ENCODE peak calls at places on chromosomes 12 and 14, in seven cellular contexts. A is HepG2, H is HCT116, L is H1, F is SK-N-SH, I is GM12878, C is K562. Z is an unnamed sample.

GRCh38 chr12:116194935-116195431 is 82.5 kb downstream of the MED13L start:
- DNase-seq in A (no peak), H (no peak), L (no peak), F (no peak), I (peak; percentile 79), C (no peak), Z (no peak)

GRCh38 chr12:27622436-27623185 is 73.6 kb upstream of the REP15 start:
- DNase-seq in A (no peak), H (no peak), L (no peak), F (no peak), I (no peak), C (no peak), Z (no peak)

GRCh38 chr12:75872762-75873161 is 158.8 kb downstream of the PHLDA1 start:
- DNase-seq in A (peak; percentile 67), H (no peak), L (no peak), F (no peak), I (no peak), C (no peak), Z (no peak)

GRCh38 chr14:69274321-69274720 is 14.4 kb downstream of the GALNT16 start:
- DNase-seq in A (no peak), H (no peak), L (no peak), F (no peak), I (no peak), C (no peak), Z (no peak)

GRCh38 chr12:26768611-26769603 is 64.1 kb downstream of the ITPR2 start:
- DNase-seq in A (peak; percentile 98), H (no peak), L (no peak), F (no peak), I (no peak), C (no peak), Z (peak; percentile 72)

GRCh38 chr12:123532808-123533649 is 490 bp downstream of the RILPL1 start:
- DNase-seq in A (peak; percentile 27), H (no peak), L (no peak), F (no peak), I (no peak), C (peak; percentile 34), Z (no peak)

GRCh38 chr12:78241472-78241871 is 410.8 kb downstream of the NAV3 start:
- DNase-seq in A (no peak), H (no peak), L (no peak), F (no peak), I (no peak), C (no peak), Z (no peak)

GRCh38 chr14:64992328-64992885 is 5.7 kb downstream of the FNTB start:
- DNase-seq in A (no peak), H (no peak), L (no peak), F (no peak), I (no peak), C (no peak), Z (no peak)

GRCh38 chr12:42360747-42361403 is 34.9 kb downstream of the PPHLN1 start:
- DNase-seq in A (no peak), H (no peak), L (no peak), F (no peak), I (no peak), C (no peak), Z (no peak)

GRCh38 chr14:67618617-67619063 is 1.1 kb upstream of the ARG2 start:
- DNase-seq in A (peak; percentile 75), H (no peak), L (no peak), F (peak; percentile 67), I (no peak), C (peak; percentile 42), Z (peak; percentile 34)

GRCh38 chr12:67069451-67070306 is 199.5 kb upstream of the CAND1 start:
- DNase-seq in A (peak; percentile 3), H (no peak), L (peak; percentile 57), F (peak; percentile 64), I (no peak), C (no peak), Z (peak; percentile 74)

GRCh38 chr12:15522574-15523187 is 200.4 kb downstream of the PTPRO start:
- DNase-seq in A (peak; percentile 38), H (peak; percentile 36), L (no peak), F (peak; percentile 43), I (no peak), C (no peak), Z (peak; percentile 80)

GRCh38 chr14:32692441-32692840 is 246.2 kb upstream of the NPAS3 start:
- DNase-seq in A (no peak), H (no peak), L (no peak), F (no peak), I (no peak), C (no peak), Z (no peak)

GRCh38 chr14:66746316-66747006 is 238.5 kb downstream of the GPHN start:
- DNase-seq in A (peak; percentile 12), H (peak; percentile 57), L (no peak), F (peak; percentile 31), I (no peak), C (peak; percentile 9), Z (peak; percentile 70)

GRCh38 chr14:100523536-100524025 is 63.6 kb downstream of the BEGAIN start:
- DNase-seq in A (no peak), H (no peak), L (no peak), F (no peak), I (no peak), C (no peak), Z (no peak)

GRCh38 chr12:46945591-46945990 is 119.8 kb upstream of the SLC38A4 start:
- DNase-seq in A (no peak), H (no peak), L (no peak), F (no peak), I (no peak), C (no peak), Z (no peak)

GRCh38 chr12:3629082-3629830 is 123.7 kb downstream of the CRACR2A start:
- DNase-seq in A (no peak), H (no peak), L (no peak), F (no peak), I (no peak), C (no peak), Z (no peak)

GRCh38 chr12:3630621-3631271 is 122.2 kb downstream of the CRACR2A start:
- DNase-seq in A (no peak), H (no peak), L (no peak), F (peak; percentile 59), I (no peak), C (no peak), Z (no peak)

GRCh38 chr12:3631272-3631637 is 121.7 kb downstream of the CRACR2A start:
- DNase-seq in A (no peak), H (no peak), L (no peak), F (no peak), I (no peak), C (no peak), Z (no peak)

GRCh38 chr12:3628629-3629028 is 124.3 kb downstream of the CRACR2A start:
- DNase-seq in A (no peak), H (no peak), L (no peak), F (peak; percentile 34), I (no peak), C (no peak), Z (no peak)

GRCh38 chr12:3630111-3630510 is 122.8 kb downstream of the CRACR2A start:
- DNase-seq in A (no peak), H (no peak), L (no peak), F (no peak), I (no peak), C (no peak), Z (no peak)
- TF ChIP-seq JUND in A (no peak), H (no peak), L (no peak), F (no peak), I (no peak), C (no peak), Z (no peak)

GRCh38 chr12:30796891-30797371 is 42.2 kb upstream of the CAPRIN2 start:
- DNase-seq in A (no peak), H (no peak), L (no peak), F (peak; percentile 51), I (no peak), C (no peak), Z (no peak)

GRCh38 chr12:30797689-30798088 is 42.9 kb upstream of the CAPRIN2 start:
- DNase-seq in A (no peak), H (no peak), L (no peak), F (no peak), I (no peak), C (no peak), Z (no peak)

GRCh38 chr12:30795660-30796507 is 41.1 kb upstream of the CAPRIN2 start:
- DNase-seq in A (peak; percentile 48), H (peak; percentile 64), L (no peak), F (peak; percentile 88), I (no peak), C (peak; percentile 66), Z (no peak)

GRCh38 chr12:30795410-30795659 is 40.6 kb upstream of the CAPRIN2 start:
- DNase-seq in A (no peak), H (no peak), L (no peak), F (peak; percentile 30), I (no peak), C (no peak), Z (no peak)

DNA sequence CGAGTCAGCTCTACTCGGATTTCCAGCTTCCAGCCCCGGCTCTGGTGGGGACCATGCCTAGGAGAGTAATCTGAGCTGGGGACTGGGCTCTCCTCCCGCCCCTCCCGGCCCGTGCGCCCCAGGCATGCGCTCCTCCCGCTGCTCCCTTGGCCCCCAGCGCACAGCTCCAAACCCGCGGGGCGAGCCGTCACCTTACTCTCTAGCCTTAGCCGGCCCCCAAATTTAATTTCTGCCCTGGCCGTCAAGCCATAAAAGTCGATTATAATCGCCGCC is 41.7 kb upstream of the CAPRIN2 start:
- DNase-seq in A (no peak), H (no peak), L (no peak), F (no peak), I (no peak), C (peak; percentile 36), Z (no peak)
- TF ChIP-seq JUND in A (no peak), H (no peak), L (no peak), F (no peak), I (no peak), C (no peak), Z (no peak)

DNA sequence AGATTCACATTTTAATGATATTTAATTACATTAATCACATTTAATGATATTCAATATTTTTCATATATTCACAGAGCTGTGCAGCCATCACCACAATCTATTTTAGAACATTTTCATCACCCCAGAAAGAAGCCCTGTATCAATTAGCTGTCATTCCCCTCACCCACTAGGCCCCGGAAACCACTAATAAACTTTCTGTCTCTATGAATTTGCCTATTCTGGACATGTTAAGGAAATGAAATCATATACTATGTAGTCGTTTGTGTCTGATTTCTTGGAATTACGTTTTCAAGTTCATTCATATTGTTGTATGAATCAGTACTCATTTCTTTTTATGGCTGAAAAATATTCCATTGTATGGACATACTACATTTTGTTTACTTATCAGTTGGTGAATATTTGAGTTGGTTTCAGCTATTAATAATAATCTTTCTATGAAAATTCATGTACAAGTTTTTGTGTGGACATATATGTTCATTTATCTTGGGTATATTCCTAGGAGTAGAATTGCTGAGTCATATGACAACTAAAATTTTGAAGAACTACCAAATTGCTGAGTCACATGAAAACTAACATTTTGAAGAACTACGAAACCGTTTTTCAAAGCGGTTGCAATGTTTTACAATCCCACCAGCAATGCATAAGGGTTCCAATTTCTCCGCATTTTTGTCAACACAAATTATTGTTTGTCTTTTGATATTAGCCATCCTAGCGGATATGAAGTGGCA is 11.7 kb upstream of the OTOGL start:
- DNase-seq in A (no peak), H (no peak), L (no peak), F (no peak), I (no peak), C (no peak), Z (no peak)
- TF ChIP-seq JUND in A (no peak), H (no peak), L (no peak), F (no peak), I (no peak), C (no peak), Z (no peak)

GRCh38 chr12:129641916-129642315 is 261.9 kb downstream of the TMEM132D start:
- DNase-seq in A (no peak), H (no peak), L (no peak), F (no peak), I (no peak), C (no peak), Z (no peak)
- TF ChIP-seq JUND in A (no peak), H (no peak), L (no peak), F (no peak), I (no peak), C (no peak), Z (no peak)

GRCh38 chr12:93407963-93408283 is 30.2 kb downstream of the NUDT4 start:
- DNase-seq in A (no peak), H (no peak), L (no peak), F (no peak), I (no peak), C (no peak), Z (no peak)
- TF ChIP-seq JUND in A (no peak), H (no peak), L (no peak), F (no peak), I (no peak), C (no peak), Z (no peak)

Z was measured in T47D.